ENCODE peak calls at places on chromosomes 2 and 18, in six cellular contexts. A is colonic mucosa, U is cardiac fibroblast, W is COR-L47, Y is progenitor cell of endocrine pancreas, S is GM12865. Z is an unnamed sample.

GRCh38 chr18:78105611-78106010 is 856.0 kb downstream of the GALR1 start:
- DNase-seq in W (no peak), S (no peak), U (no peak), Y (no peak), A (no peak), Z (no peak)

GRCh38 chr2:14554829-14555580 is 77.5 kb upstream of the LRATD1 start:
- DNase-seq in A (peak; percentile 73), Y (no peak), U (no peak), W (no peak), S (no peak), Z (no peak)

GRCh38 chr2:127422631-127423475 is 4.6 kb downstream of the PROC start:
- DNase-seq in S (no peak), Y (peak; percentile 39), A (peak; percentile 29), U (no peak), W (peak; percentile 47), Z (peak; percentile 58)

GRCh38 chr18:79556829-79557585 is 122.6 kb upstream of the CTDP1 start:
- DNase-seq in S (no peak), U (no peak), W (no peak), A (no peak), Y (no peak), Z (no peak)

GRCh38 chr2:46023165-46023854 is 273.9 kb upstream of the EPAS1 start:
- DNase-seq in U (no peak), A (no peak), Y (no peak), W (no peak), S (no peak), Z (no peak)

GRCh38 chr18:54805571-54806334 is 22.5 kb upstream of the RAB27B start:
- DNase-seq in Y (no peak), S (no peak), A (no peak), U (peak; percentile 93), W (no peak), Z (peak; percentile 64)

GRCh38 chr2:111054791-111055627 is 65.7 kb upstream of the BCL2L11 start:
- DNase-seq in U (no peak), A (no peak), W (no peak), S (peak; percentile 69), Y (no peak), Z (no peak)

GRCh38 chr2:169464508-169465386 is 14.5 kb upstream of the BBS5 start:
- DNase-seq in U (no peak), A (no peak), S (no peak), Y (no peak), W (no peak), Z (peak; percentile 63)

GRCh38 chr18:24657461-24657860 is 197.0 kb downstream of the HRH4 start:
- DNase-seq in Y (no peak), A (no peak), W (no peak), S (no peak), U (no peak), Z (peak; percentile 54)

GRCh38 chr18:36412778-36413177 is 115.3 kb downstream of the FHOD3 start:
- DNase-seq in A (no peak), W (peak; percentile 11), S (peak; percentile 69), Y (no peak), U (peak; percentile 56), Z (peak; percentile 9)

GRCh38 chr2:164981217-164981990 is 26.1 kb upstream of the SLC38A11 start:
- DNase-seq in S (no peak), Y (no peak), W (no peak), A (no peak), U (peak; percentile 57), Z (no peak)

GRCh38 chr2:9668686-9669338 is 38.0 kb upstream of the YWHAQ start:
- DNase-seq in U (no peak), S (no peak), Y (no peak), A (no peak), W (peak; percentile 75), Z (no peak)

GRCh38 chr2:181407171-181407570 is 50.0 kb upstream of the ITGA4 start:
- DNase-seq in U (no peak), S (no peak), A (no peak), W (no peak), Y (no peak), Z (peak; percentile 75)